ENCODE peak calls at places on chromosomes 12 and 14, in seven cellular contexts. Q is sciatic nerve; P is lower leg skin; D is DMS 273 treated with DMSO at 0.1 percent for 48 hours; J is AG09309; F is activated naive CD4-positive, alpha-beta T cell treated with anti-CD3 and anti-CD28 coated beads, Interleukin-2, amount 50 U/mL, for 16 hours; G is HCT116. A is an unnamed sample.

GRCh38 chr12:130338794-130339601 is 1.3 kb downstream of the PIWIL1 start:
- DNase-seq in Q (no peak), P (no peak), D (no peak), J (no peak), F (no peak), G (no peak), A (no peak)

GRCh38 chr12:52380271-52380694 is 5.2 kb downstream of the KRT84 start:
- DNase-seq in Q (no peak), P (no peak), D (no peak), J (no peak), F (no peak), G (no peak), A (peak; percentile 34)

GRCh38 chr12:5456906-5457305 is 25.0 kb downstream of the NTF3 start:
- DNase-seq in Q (no peak), P (no peak), D (no peak), J (peak; percentile 35), F (no peak), G (no peak), A (no peak)

GRCh38 chr12:62738105-62738504 is 196.8 kb downstream of the PPM1H start:
- DNase-seq in Q (no peak), P (no peak), D (no peak), J (no peak), F (no peak), G (no peak), A (no peak)

GRCh38 chr14:63725786-63726185 is 2.1 kb downstream of the SGPP1 start:
- DNase-seq in Q (no peak), P (no peak), D (no peak), J (no peak), F (no peak), G (no peak), A (no peak)

GRCh38 chr14:90721619-90722305 is 94.5 kb downstream of the TTC7B start:
- DNase-seq in Q (no peak), P (no peak), D (no peak), J (no peak), F (no peak), G (peak; percentile 69), A (no peak)

GRCh38 chr14:85622106-85622505 is 92.2 kb downstream of the FLRT2 start:
- DNase-seq in Q (no peak), P (no peak), D (no peak), J (no peak), F (no peak), G (no peak), A (no peak)

GRCh38 chr12:6700646-6701051 is at the start of gene PIANP:
- DNase-seq in Q (peak; percentile 72), P (no peak), D (no peak), J (no peak), F (peak; percentile 69), G (no peak), A (peak; percentile 65)

GRCh38 chr12:30753233-30753632 is 1.5 kb downstream of the CAPRIN2 start:
- DNase-seq in Q (no peak), P (no peak), D (peak; percentile 1), J (no peak), F (peak; percentile 13), G (no peak), A (peak; percentile 56)

GRCh38 chr14:100714205-100714781 is 12.4 kb upstream of the DLK1 start:
- DNase-seq in Q (no peak), P (no peak), D (no peak), J (no peak), F (no peak), G (no peak), A (no peak)

GRCh38 chr12:42587564-42588307 is 1.8 kb downstream of the PRICKLE1 start:
- DNase-seq in Q (no peak), P (no peak), D (no peak), J (no peak), F (no peak), G (no peak), A (peak; percentile 41)